ENCODE peak calls at places on chromosome 17, in eight cellular contexts. O, D, T, L, C, H, B and G are unnamed samples.

GRCh38 chr17:62882878-62883277 is 74.8 kb upstream of the MARCHF10 start:
- DNase-seq in O (no peak), L (no peak), B (no peak), T (peak; percentile 62), D (no peak), H (no peak), C (no peak), G (no peak)

GRCh38 chr17:47862621-47863440 is 11.9 kb upstream of the SP6 start:
- DNase-seq in B (peak; percentile 80), O (no peak), D (no peak), H (peak; percentile 89), T (peak; percentile 88), C (peak; percentile 57), L (no peak), G (no peak)

GRCh38 chr17:65085397-65085796 is 28.9 kb upstream of the GNA13 start:
- DNase-seq in C (no peak), D (no peak), L (no peak), H (no peak), B (no peak), O (no peak), T (no peak), G (no peak)

GRCh38 chr17:48294989-48295892 is 134.8 kb downstream of the SKAP1 start:
- DNase-seq in H (no peak), L (no peak), D (no peak), T (no peak), B (no peak), C (no peak), O (no peak), G (no peak)

GRCh38 chr17:1104222-1104621 is 75.6 kb downstream of the ABR start:
- DNase-seq in L (no peak), D (no peak), H (no peak), T (no peak), C (no peak), O (no peak), B (no peak), G (no peak)

GRCh38 chr17:862584-862983 is 80.4 kb downstream of the MRM3 start:
- DNase-seq in O (no peak), C (no peak), L (no peak), B (no peak), T (no peak), D (no peak), H (no peak), G (no peak)

GRCh38 chr17:352421-353212 is at the start of gene RPH3AL:
- DNase-seq in C (peak; percentile 35), B (no peak), L (peak; percentile 78), O (no peak), T (peak; percentile 44), H (peak; percentile 40), D (no peak), G (no peak)

GRCh38 chr17:61007980-61008379 is 330.3 kb downstream of the BCAS3 start:
- DNase-seq in D (no peak), T (no peak), O (no peak), C (peak; percentile 47), B (no peak), H (no peak), L (no peak), G (no peak)

GRCh38 chr17:68291836-68292688 is 767 bp downstream of the ARSG start:
- DNase-seq in L (peak; percentile 89), O (peak; percentile 66), C (peak; percentile 68), D (peak; percentile 62), T (peak; percentile 53), H (peak; percentile 77), B (peak; percentile 84), G (peak; percentile 45)

GRCh38 chr17:81575836-81576235 is 23.7 kb upstream of the FAAP100 start:
- DNase-seq in C (no peak), O (no peak), D (no peak), L (no peak), H (no peak), T (no peak), B (no peak), G (no peak)

GRCh38 chr17:81572499-81573030 is 20.4 kb upstream of the FAAP100 start:
- DNase-seq in L (no peak), T (no peak), B (no peak), D (no peak), C (no peak), H (peak; percentile 56), O (no peak), G (no peak)

GRCh38 chr17:81576621-81577277 is 24.6 kb upstream of the FAAP100 start:
- DNase-seq in B (peak; percentile 83), C (peak; percentile 89), T (peak; percentile 75), H (peak; percentile 94), D (no peak), O (no peak), L (no peak), G (no peak)

GRCh38 chr17:81574643-81574956 is 22.4 kb upstream of the FAAP100 start:
- DNase-seq in C (no peak), D (no peak), B (no peak), T (no peak), H (no peak), O (no peak), L (no peak), G (no peak)

DNA sequence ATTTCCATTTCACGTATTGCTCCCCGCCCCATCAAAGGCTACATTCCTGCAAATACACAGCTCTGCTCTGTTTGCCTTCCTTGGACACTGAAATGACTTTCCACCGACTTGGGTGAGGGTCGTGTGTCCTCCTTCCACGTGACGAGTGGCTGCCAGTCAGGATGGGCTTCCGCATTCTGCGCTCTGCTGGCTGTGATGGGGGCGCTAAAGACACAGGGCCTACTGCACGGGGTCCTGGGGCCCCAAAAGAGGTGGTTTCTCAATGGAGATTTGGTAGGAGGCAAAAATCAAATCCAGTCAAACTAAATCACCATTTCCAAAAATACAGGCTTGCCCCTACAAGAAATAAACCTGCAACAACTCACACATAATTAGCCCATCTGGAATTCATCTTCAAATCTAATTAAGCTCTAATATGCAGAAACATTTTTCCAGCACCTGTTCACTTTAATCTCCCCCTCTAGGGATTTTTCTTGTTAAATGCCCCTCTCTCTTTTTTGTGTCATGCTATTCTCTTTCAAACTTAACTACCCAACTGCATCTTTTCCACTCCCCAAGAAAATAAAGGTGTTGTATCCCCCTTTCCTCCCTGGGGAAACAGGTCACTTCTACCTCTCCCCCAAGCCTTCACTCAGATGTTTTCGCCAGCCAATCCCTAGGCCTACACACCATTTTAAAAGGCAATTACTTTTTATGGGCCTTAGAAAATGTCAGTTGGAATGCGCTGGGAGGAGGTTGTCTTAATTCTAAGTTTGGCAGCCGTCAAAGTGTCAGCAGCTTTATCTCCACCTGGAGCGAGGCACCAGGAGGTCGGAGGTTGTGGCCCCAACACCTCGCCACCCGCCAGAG is 21.9 kb upstream of the FAAP100 start:
- DNase-seq in L (no peak), B (no peak), T (no peak), H (no peak), O (no peak), C (no peak), D (no peak), G (no peak)
- TF ChIP-seq CTCF in L (no peak), B (no peak), T (no peak), H (no peak), O (no peak), C (no peak), D (no peak), G (no peak)

DNA sequence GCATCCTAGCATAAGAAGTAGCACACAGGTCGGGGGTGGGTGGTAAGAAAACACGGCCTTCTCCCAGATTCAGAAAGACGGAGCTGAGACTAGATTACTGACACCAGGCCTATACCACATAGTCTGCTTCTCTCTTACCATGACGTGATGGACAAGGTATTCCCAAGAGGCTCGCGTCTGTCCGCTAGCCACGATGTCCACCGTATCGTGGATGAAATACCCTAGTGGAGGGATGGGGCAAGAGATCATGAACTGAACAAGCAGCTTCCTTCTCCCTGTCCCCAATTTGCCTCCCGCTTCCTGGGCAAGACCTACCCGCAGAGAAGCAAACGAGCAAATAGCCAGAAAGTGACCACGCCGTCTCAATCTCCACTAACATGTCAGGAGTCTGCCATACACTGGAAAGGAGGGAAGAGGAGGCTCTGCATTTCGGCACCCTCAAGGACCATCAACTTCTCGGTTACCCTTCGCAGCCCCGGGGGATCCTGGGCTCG is 820 bp downstream of the TLCD1 start:
- DNase-seq in B (no peak), L (no peak), H (peak; percentile 77), O (no peak), C (peak; percentile 57), T (peak; percentile 54), D (no peak), G (no peak)
- TF ChIP-seq CTCF in B (no peak), L (no peak), H (no peak), O (no peak), C (no peak), T (peak; percentile 16), D (no peak), G (peak; percentile 38)

GRCh38 chr17:13001991-13002615 is 15.7 kb downstream of the ELAC2 start:
- DNase-seq in D (no peak), T (no peak), O (no peak), C (no peak), L (peak; percentile 6), B (no peak), H (peak; percentile 25), G (no peak)

GRCh38 chr17:13004336-13004735 is 13.5 kb downstream of the ELAC2 start:
- DNase-seq in T (no peak), B (no peak), O (no peak), C (no peak), H (peak; percentile 38), D (no peak), L (no peak), G (no peak)

GRCh38 chr17:13003927-13004326 is 13.9 kb downstream of the ELAC2 start:
- DNase-seq in L (no peak), H (no peak), C (no peak), T (no peak), D (no peak), B (no peak), O (no peak), G (no peak)

GRCh38 chr17:13002761-13003453 is 14.9 kb downstream of the ELAC2 start:
- DNase-seq in B (peak; percentile 60), L (peak; percentile 82), T (peak; percentile 72), O (peak; percentile 62), D (peak; percentile 97), H (peak; percentile 54), C (peak; percentile 77), G (peak; percentile 88)

GRCh38 chr17:13003454-13003851 is 14.4 kb downstream of the ELAC2 start:
- DNase-seq in O (no peak), L (no peak), B (no peak), H (no peak), C (no peak), T (no peak), D (no peak), G (no peak)
- TF ChIP-seq CTCF in O (peak; percentile 61), L (no peak), B (peak; percentile 63), H (no peak), C (no peak), T (no peak), D (peak; percentile 10), G (peak; percentile 6)

DNA sequence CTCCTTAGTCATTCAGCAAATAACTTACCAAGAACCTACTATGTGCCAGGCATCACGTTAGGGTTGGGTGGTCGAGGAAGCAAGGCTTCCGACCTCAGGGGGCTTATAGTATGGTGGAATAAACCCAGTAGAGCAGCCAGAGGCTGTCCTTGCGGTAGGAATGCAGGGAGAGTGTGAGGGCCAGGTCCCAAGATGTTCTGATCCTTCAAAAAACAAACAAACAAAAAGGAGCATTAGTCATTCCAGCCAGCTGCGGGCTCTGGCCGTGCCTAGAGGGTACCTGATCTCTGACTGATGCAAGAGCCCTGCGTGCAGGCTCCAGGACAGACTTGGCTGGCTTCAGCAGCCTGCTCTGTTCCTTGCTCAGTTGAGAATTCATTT is 18.2 kb downstream of the CYB5D2 start:
- DNase-seq in T (peak; percentile 72), D (peak; percentile 45), H (peak; percentile 78), B (peak; percentile 90), C (peak; percentile 82), O (no peak), L (peak; percentile 85), G (no peak)
- TF ChIP-seq CTCF in T (peak; percentile 29), D (no peak), H (no peak), B (no peak), C (peak; percentile 26), O (no peak), L (peak; percentile 31), G (no peak)